ENCODE peak calls at places on chromosomes 12 and 14, in four cellular contexts. One of them, this sample, is unnamed.

GRCh38 chr12:62732861-62733427 is 202.0 kb downstream of the PPM1H start:
- DNase-seq in K562: no peak
- DNase-seq in H1: no peak
- DNase-seq in HepG2: no peak
- DNase-seq in this sample: no peak

GRCh38 chr12:120847392-120848157 is 56.6 kb downstream of the SPPL3 start:
- DNase-seq in K562: no peak
- DNase-seq in H1: no peak
- DNase-seq in HepG2: no peak
- DNase-seq in this sample: peak

GRCh38 chr14:45065951-45066350 is 18.0 kb upstream of the PRPF39 start:
- DNase-seq in K562: no peak
- DNase-seq in H1: no peak
- DNase-seq in HepG2: no peak
- DNase-seq in this sample: no peak

GRCh38 chr14:54343276-54344121 is 53.3 kb upstream of the CDKN3 start:
- DNase-seq in K562: no peak
- DNase-seq in H1: no peak
- DNase-seq in HepG2: peak
- DNase-seq in this sample: no peak

GRCh38 chr12:105740970-105741725 is 397.6 kb downstream of the NUAK1 start:
- DNase-seq in K562: no peak
- DNase-seq in H1: no peak
- DNase-seq in HepG2: no peak
- DNase-seq in this sample: no peak

GRCh38 chr14:31326111-31326510 is 94.2 kb downstream of the HEATR5A start:
- DNase-seq in K562: no peak
- DNase-seq in H1: no peak
- DNase-seq in HepG2: peak
- DNase-seq in this sample: no peak

GRCh38 chr12:108193922-108194321 is 64.8 kb downstream of the WSCD2 start:
- DNase-seq in K562: peak
- DNase-seq in H1: no peak
- DNase-seq in HepG2: peak
- DNase-seq in this sample: no peak

GRCh38 chr14:105135700-105136395 is 32.7 kb downstream of the JAG2 start:
- DNase-seq in K562: no peak
- DNase-seq in H1: no peak
- DNase-seq in HepG2: no peak
- DNase-seq in this sample: no peak

GRCh38 chr12:28164644-28165313 is 25.5 kb upstream of the CCDC91 start:
- DNase-seq in K562: no peak
- DNase-seq in H1: no peak
- DNase-seq in HepG2: peak
- DNase-seq in this sample: no peak

GRCh38 chr14:68789002-68789797 is 3.7 kb downstream of the ZFP36L1 start:
- DNase-seq in K562: peak
- DNase-seq in H1: no peak
- DNase-seq in HepG2: peak
- DNase-seq in this sample: no peak

GRCh38 chr14:55026441-55026792 is 482 bp downstream of the WDHD1 start:
- DNase-seq in K562: no peak
- DNase-seq in H1: no peak
- DNase-seq in HepG2: no peak
- DNase-seq in this sample: no peak

GRCh38 chr12:42039146-42039545 is 105.5 kb downstream of the GXYLT1 start:
- DNase-seq in K562: no peak
- DNase-seq in H1: no peak
- DNase-seq in HepG2: no peak
- DNase-seq in this sample: no peak

GRCh38 chr12:53232641-53233538 is 881 bp upstream of the RARG start:
- DNase-seq in K562: peak
- DNase-seq in H1: no peak
- DNase-seq in HepG2: no peak
- DNase-seq in this sample: no peak

GRCh38 chr12:4894019-4894418 is 15.7 kb upstream of the KCNA1 start:
- DNase-seq in K562: no peak
- DNase-seq in H1: no peak
- DNase-seq in HepG2: no peak
- DNase-seq in this sample: no peak
- TF ChIP-seq HDAC2 in K562: no peak
- TF ChIP-seq HDAC2 in H1: no peak
- TF ChIP-seq HDAC2 in HepG2: no peak
- TF ChIP-seq HDAC2 in this sample: no peak

GRCh38 chr12:76346798-76347420 is 1.3 kb downstream of the BBS10 start:
- DNase-seq in K562: peak
- DNase-seq in H1: no peak
- DNase-seq in HepG2: peak
- DNase-seq in this sample: peak
- TF ChIP-seq YY1 in K562: no peak
- TF ChIP-seq YY1 in H1: no peak
- TF ChIP-seq YY1 in HepG2: no peak
- TF ChIP-seq YY1 in this sample: no peak

GRCh38 chr14:57865450-57866198 is at the start of gene SLC35F4:
- DNase-seq in K562: peak
- DNase-seq in H1: peak
- DNase-seq in HepG2: no peak
- DNase-seq in this sample: no peak
- TF ChIP-seq HDAC2 in K562: no peak
- TF ChIP-seq HDAC2 in H1: peak
- TF ChIP-seq HDAC2 in HepG2: no peak
- TF ChIP-seq HDAC2 in this sample: no peak

GRCh38 chr12:32423598-32423997 is 24.2 kb downstream of the FGD4 start:
- DNase-seq in K562: no peak
- DNase-seq in H1: no peak
- DNase-seq in HepG2: no peak
- DNase-seq in this sample: no peak

GRCh38 chr12:32418221-32418620 is 18.9 kb downstream of the FGD4 start:
- DNase-seq in K562: no peak
- DNase-seq in H1: no peak
- DNase-seq in HepG2: no peak
- DNase-seq in this sample: no peak

GRCh38 chr12:32419520-32419960 is 20.2 kb downstream of the FGD4 start:
- DNase-seq in K562: no peak
- DNase-seq in H1: no peak
- DNase-seq in HepG2: no peak
- DNase-seq in this sample: no peak

GRCh38 chr12:32413412-32413811 is 14.1 kb downstream of the FGD4 start:
- DNase-seq in K562: no peak
- DNase-seq in H1: no peak
- DNase-seq in HepG2: no peak
- DNase-seq in this sample: no peak

GRCh38 chr12:32418903-32419519 is 19.7 kb downstream of the FGD4 start:
- DNase-seq in K562: no peak
- DNase-seq in H1: no peak
- DNase-seq in HepG2: no peak
- DNase-seq in this sample: no peak
- TF ChIP-seq YY1 in K562: no peak
- TF ChIP-seq YY1 in H1: no peak
- TF ChIP-seq YY1 in HepG2: no peak
- TF ChIP-seq YY1 in this sample: no peak

This sample was measured in GM12878.